ENCODE peak calls at places on chromosome 11, in nine cellular contexts. One of them, this sample, is unnamed.

GRCh38 chr11:58301576-58301975 is 33.5 kb upstream of the OR10W1 start:
- DNase-seq in COLO829: no peak
- DNase-seq in activated CD4-positive, alpha-beta T cell treated with anti-CD3 and anti-CD28 coated beads, Interleukin-2, amount 50 U/mL, for 4 hours: no peak
- DNase-seq in stimulated activated naive CD8-positive, alpha-beta T cell treated with anti-CD3 and anti-CD28 coated beads, Interleukin-15, amount 100 ng/mL, for 72 hours: no peak
- DNase-seq in activated CD8-positive, alpha-beta memory T cell treated with anti-CD3 and anti-CD28 coated beads for 4 hours: no peak
- DNase-seq in omental fat pad: no peak
- DNase-seq in KG1: no peak
- DNase-seq in astrocyte: peak
- DNase-seq in ascending aorta: no peak
- DNase-seq in this sample: no peak

GRCh38 chr11:62832346-62833234 is at the start of gene TEX54:
- DNase-seq in ascending aorta: peak
- DNase-seq in omental fat pad: no peak
- DNase-seq in COLO829: no peak
- DNase-seq in activated CD8-positive, alpha-beta memory T cell treated with anti-CD3 and anti-CD28 coated beads for 4 hours: no peak
- DNase-seq in activated CD4-positive, alpha-beta T cell treated with anti-CD3 and anti-CD28 coated beads, Interleukin-2, amount 50 U/mL, for 4 hours: no peak
- DNase-seq in stimulated activated naive CD8-positive, alpha-beta T cell treated with anti-CD3 and anti-CD28 coated beads, Interleukin-15, amount 100 ng/mL, for 72 hours: no peak
- DNase-seq in astrocyte: no peak
- DNase-seq in KG1: no peak
- DNase-seq in this sample: no peak

GRCh38 chr11:121347805-121348204 is 55.2 kb downstream of the SC5D start:
- DNase-seq in activated CD8-positive, alpha-beta memory T cell treated with anti-CD3 and anti-CD28 coated beads for 4 hours: no peak
- DNase-seq in KG1: no peak
- DNase-seq in COLO829: no peak
- DNase-seq in activated CD4-positive, alpha-beta T cell treated with anti-CD3 and anti-CD28 coated beads, Interleukin-2, amount 50 U/mL, for 4 hours: no peak
- DNase-seq in stimulated activated naive CD8-positive, alpha-beta T cell treated with anti-CD3 and anti-CD28 coated beads, Interleukin-15, amount 100 ng/mL, for 72 hours: no peak
- DNase-seq in ascending aorta: no peak
- DNase-seq in omental fat pad: no peak
- DNase-seq in astrocyte: no peak
- DNase-seq in this sample: no peak

GRCh38 chr11:36131719-36132349 is 157.4 kb downstream of the COMMD9 start:
- DNase-seq in ascending aorta: peak
- DNase-seq in COLO829: no peak
- DNase-seq in KG1: no peak
- DNase-seq in stimulated activated naive CD8-positive, alpha-beta T cell treated with anti-CD3 and anti-CD28 coated beads, Interleukin-15, amount 100 ng/mL, for 72 hours: peak
- DNase-seq in activated CD8-positive, alpha-beta memory T cell treated with anti-CD3 and anti-CD28 coated beads for 4 hours: no peak
- DNase-seq in omental fat pad: no peak
- DNase-seq in astrocyte: no peak
- DNase-seq in activated CD4-positive, alpha-beta T cell treated with anti-CD3 and anti-CD28 coated beads, Interleukin-2, amount 50 U/mL, for 4 hours: no peak
- DNase-seq in this sample: peak

GRCh38 chr11:36394056-36394455 is 98.0 kb downstream of the PRR5L start:
- DNase-seq in omental fat pad: no peak
- DNase-seq in astrocyte: no peak
- DNase-seq in KG1: no peak
- DNase-seq in stimulated activated naive CD8-positive, alpha-beta T cell treated with anti-CD3 and anti-CD28 coated beads, Interleukin-15, amount 100 ng/mL, for 72 hours: no peak
- DNase-seq in COLO829: no peak
- DNase-seq in ascending aorta: no peak
- DNase-seq in activated CD4-positive, alpha-beta T cell treated with anti-CD3 and anti-CD28 coated beads, Interleukin-2, amount 50 U/mL, for 4 hours: no peak
- DNase-seq in activated CD8-positive, alpha-beta memory T cell treated with anti-CD3 and anti-CD28 coated beads for 4 hours: no peak
- DNase-seq in this sample: no peak

GRCh38 chr11:12017243-12017678 is 8.8 kb upstream of the DKK3 start:
- DNase-seq in activated CD8-positive, alpha-beta memory T cell treated with anti-CD3 and anti-CD28 coated beads for 4 hours: no peak
- DNase-seq in ascending aorta: peak
- DNase-seq in omental fat pad: no peak
- DNase-seq in activated CD4-positive, alpha-beta T cell treated with anti-CD3 and anti-CD28 coated beads, Interleukin-2, amount 50 U/mL, for 4 hours: no peak
- DNase-seq in COLO829: no peak
- DNase-seq in KG1: no peak
- DNase-seq in astrocyte: peak
- DNase-seq in stimulated activated naive CD8-positive, alpha-beta T cell treated with anti-CD3 and anti-CD28 coated beads, Interleukin-15, amount 100 ng/mL, for 72 hours: no peak
- DNase-seq in this sample: no peak

GRCh38 chr11:118652681-118653181 is 26.7 kb downstream of the TREH start:
- DNase-seq in astrocyte: no peak
- DNase-seq in activated CD4-positive, alpha-beta T cell treated with anti-CD3 and anti-CD28 coated beads, Interleukin-2, amount 50 U/mL, for 4 hours: no peak
- DNase-seq in omental fat pad: no peak
- DNase-seq in activated CD8-positive, alpha-beta memory T cell treated with anti-CD3 and anti-CD28 coated beads for 4 hours: no peak
- DNase-seq in KG1: no peak
- DNase-seq in COLO829: no peak
- DNase-seq in ascending aorta: peak
- DNase-seq in stimulated activated naive CD8-positive, alpha-beta T cell treated with anti-CD3 and anti-CD28 coated beads, Interleukin-15, amount 100 ng/mL, for 72 hours: no peak
- DNase-seq in this sample: no peak

GRCh38 chr11:40819230-40819629 is 640.2 kb downstream of the LRRC4C start:
- DNase-seq in astrocyte: no peak
- DNase-seq in activated CD8-positive, alpha-beta memory T cell treated with anti-CD3 and anti-CD28 coated beads for 4 hours: no peak
- DNase-seq in ascending aorta: no peak
- DNase-seq in KG1: no peak
- DNase-seq in omental fat pad: no peak
- DNase-seq in activated CD4-positive, alpha-beta T cell treated with anti-CD3 and anti-CD28 coated beads, Interleukin-2, amount 50 U/mL, for 4 hours: no peak
- DNase-seq in stimulated activated naive CD8-positive, alpha-beta T cell treated with anti-CD3 and anti-CD28 coated beads, Interleukin-15, amount 100 ng/mL, for 72 hours: no peak
- DNase-seq in COLO829: no peak
- DNase-seq in this sample: no peak

GRCh38 chr11:129386795-129387390 is 11.2 kb downstream of the BARX2 start:
- DNase-seq in KG1: no peak
- DNase-seq in ascending aorta: no peak
- DNase-seq in omental fat pad: no peak
- DNase-seq in COLO829: no peak
- DNase-seq in stimulated activated naive CD8-positive, alpha-beta T cell treated with anti-CD3 and anti-CD28 coated beads, Interleukin-15, amount 100 ng/mL, for 72 hours: no peak
- DNase-seq in astrocyte: no peak
- DNase-seq in activated CD8-positive, alpha-beta memory T cell treated with anti-CD3 and anti-CD28 coated beads for 4 hours: no peak
- DNase-seq in activated CD4-positive, alpha-beta T cell treated with anti-CD3 and anti-CD28 coated beads, Interleukin-2, amount 50 U/mL, for 4 hours: no peak
- DNase-seq in this sample: no peak

This sample was measured in SK-MEL-5.